ENCODE peak calls at places on chromosomes 11 and 22, in four cellular contexts. G is K562, C is H1, V is GM12878. Q is an unnamed sample. For H3K27me3, the result is how much of the 10 kb centered on the place peaks cover.

GRCh38 chr11:102757823-102758549 is 22.4 kb downstream of the MMP10 start:
- DNase-seq in V (no peak), G (no peak), C (no peak), Q (no peak)

GRCh38 chr22:35863432-35863831 is 145.8 kb downstream of the APOL5 start:
- DNase-seq in V (no peak), G (no peak), C (no peak), Q (peak)

GRCh38 chr11:5233268-5233667 is 1.0 kb downstream of the HBD start:
- DNase-seq in G (no peak), V (no peak), C (no peak), Q (no peak)

GRCh38 chr11:10197091-10197490 is 96.9 kb downstream of the SBF2 start:
- DNase-seq in V (no peak), G (no peak), C (no peak), Q (no peak)

GRCh38 chr11:74466916-74467885 is at the start of gene KCNE3:
- DNase-seq in V (no peak), C (no peak), G (peak), Q (no peak)

GRCh38 chr11:72673284-72673942 is 809 bp downstream of the PDE2A start:
- DNase-seq in V (no peak), G (no peak), C (no peak), Q (no peak)

GRCh38 chr11:66045177-66045639 is 3.8 kb downstream of the GAL3ST3 start:
- DNase-seq in G (peak), V (no peak), C (peak), Q (peak)

GRCh38 chr11:69773626-69774353 is 1.4 kb downstream of the FGF4 start:
- DNase-seq in G (no peak), C (no peak), V (no peak), Q (no peak)

GRCh38 chr11:92939305-92939704 is 30.1 kb upstream of the MTNR1B start:
- DNase-seq in C (no peak), G (no peak), V (no peak), Q (no peak)

GRCh38 chr11:33475999-33476398 is 218.8 kb downstream of the HIPK3 start:
- DNase-seq in G (peak), V (no peak), C (no peak), Q (peak)

GRCh38 chr22:25950101-25950500 is 208.1 kb downstream of the MYO18B start:
- DNase-seq in G (no peak), C (no peak), V (peak), Q (no peak)

GRCh38 chr11:92376146-92376599 is 151.6 kb downstream of the FAT3 start:
- DNase-seq in V (no peak), G (no peak), C (no peak), Q (no peak)

GRCh38 chr11:16587670-16588069 is 150.8 kb upstream of the C11orf58 start:
- DNase-seq in G (no peak), C (no peak), V (no peak), Q (no peak)

GRCh38 chr11:46600162-46600561 is 6.3 kb upstream of the AMBRA1 start:
- DNase-seq in V (no peak), C (no peak), G (no peak), Q (no peak)

GRCh38 chr11:56700242-56700918 is 1.5 kb downstream of the OR9G1 start:
- DNase-seq in V (no peak), G (no peak), C (no peak), Q (no peak)

GRCh38 chr22:23128269-23129108 is 13.3 kb downstream of the RSPH14 start:
- DNase-seq in C (peak), V (no peak), G (peak), Q (peak)

GRCh38 chr11:126669416-126669815 is 313.9 kb downstream of the ST3GAL4 start:
- DNase-seq in C (no peak), V (no peak), G (no peak), Q (no peak)

GRCh38 chr11:58845342-58845741 is 838 bp upstream of the GLYATL2 start:
- DNase-seq in C (no peak), V (no peak), G (no peak), Q (peak)

GRCh38 chr11:8403310-8403709 is 139.6 kb upstream of the LMO1 start:
- DNase-seq in G (no peak), C (no peak), V (no peak), Q (no peak)

GRCh38 chr22:38870312-38870741 is 1.7 kb downstream of the CBX6 start:
- DNase-seq in C (no peak), V (peak), G (peak), Q (peak)

GRCh38 chr11:93573184-93573583 is 30.0 kb upstream of the SMCO4 start:
- DNase-seq in G (no peak), V (no peak), C (no peak), Q (no peak)

GRCh38 chr22:20507253-20508066 is at the start of gene MED15:
- DNase-seq in G (peak), C (peak), V (peak), Q (peak)

GRCh38 chr11:62926669-62927455 is 5.7 kb upstream of the CHRM1 start:
- DNase-seq in C (no peak), G (no peak), V (no peak), Q (no peak)

GRCh38 chr11:65430406-65431217 is 8.0 kb downstream of the NEAT1 start:
- DNase-seq in C (no peak), V (no peak), G (peak), Q (no peak)

GRCh38 chr22:41873391-41873790 is 40.5 kb downstream of the SREBF2 start:
- DNase-seq in C (no peak), V (no peak), G (no peak), Q (no peak)

GRCh38 chr11:8807544-8808225 is 103.3 kb upstream of the AKIP1 start:
- DNase-seq in V (no peak), G (no peak), C (no peak), Q (no peak)

GRCh38 chr11:131486100-131486499 is 115.7 kb downstream of the NTM start:
- DNase-seq in G (no peak), V (no peak), C (no peak), Q (no peak)

GRCh38 chr11:12077535-12078280 is 32.7 kb upstream of the MICAL2 start:
- DNase-seq in G (no peak), V (no peak), C (no peak), Q (no peak)

GRCh38 chr11:57798905-57799559 is 37.4 kb downstream of the CTNND1 start:
- DNase-seq in G (peak), C (no peak), V (no peak), Q (no peak)

GRCh38 chr11:33753304-33753703 is 17.1 kb upstream of the CD59 start:
- DNase-seq in C (no peak), V (peak), G (no peak), Q (no peak)

GRCh38 chr22:42376721-42377177 is 55.5 kb downstream of the NFAM1 start:
- DNase-seq in G (peak), V (no peak), C (no peak), Q (peak)

GRCh38 chr22:22937894-22938480 is 50.4 kb downstream of the IGLL5 start:
- DNase-seq in G (no peak), V (no peak), C (no peak), Q (no peak)

GRCh38 chr11:70900540-70900939 is 351.8 kb downstream of the SHANK2 start:
- DNase-seq in V (no peak), C (no peak), G (no peak), Q (no peak)

GRCh38 chr22:49453816-49454215 is 373.9 kb downstream of the BRD1 start:
- DNase-seq in C (no peak), V (no peak), G (no peak), Q (no peak)

GRCh38 chr22:49458708-49459099 is 369.0 kb downstream of the BRD1 start:
- DNase-seq in V (no peak), G (no peak), C (no peak), Q (no peak)

GRCh38 chr22:49454726-49455125 is 372.9 kb downstream of the BRD1 start:
- DNase-seq in G (no peak), V (no peak), C (no peak), Q (no peak)

GRCh38 chr22:49457946-49458707 is 369.5 kb downstream of the BRD1 start:
- DNase-seq in C (no peak), V (no peak), G (no peak), Q (no peak)

DNA sequence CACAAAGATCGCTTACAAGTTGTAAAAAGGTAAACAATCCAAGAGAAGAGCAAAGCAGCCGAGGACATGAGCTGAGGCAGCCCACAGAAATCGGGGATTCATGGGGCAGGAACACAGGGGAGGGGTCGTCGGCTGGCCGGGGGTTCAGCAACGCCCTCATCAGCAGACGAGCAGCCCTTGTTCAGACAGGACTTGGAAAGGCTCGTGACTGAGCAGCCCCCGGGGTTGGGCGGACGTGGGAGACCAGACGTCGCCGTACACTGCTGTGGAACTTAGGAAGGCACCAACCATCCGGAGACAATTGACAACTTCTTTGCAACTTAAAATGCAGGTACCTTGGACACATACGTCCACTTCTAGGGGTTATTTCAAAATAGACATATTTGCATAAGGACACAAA is 370.5 kb downstream of the BRD1 start:
- DNase-seq in G (no peak), C (no peak), V (no peak), Q (no peak)
- H3K27me3 ChIP-seq in G (under half), C (under half), V (under half), Q (under half)

DNA sequence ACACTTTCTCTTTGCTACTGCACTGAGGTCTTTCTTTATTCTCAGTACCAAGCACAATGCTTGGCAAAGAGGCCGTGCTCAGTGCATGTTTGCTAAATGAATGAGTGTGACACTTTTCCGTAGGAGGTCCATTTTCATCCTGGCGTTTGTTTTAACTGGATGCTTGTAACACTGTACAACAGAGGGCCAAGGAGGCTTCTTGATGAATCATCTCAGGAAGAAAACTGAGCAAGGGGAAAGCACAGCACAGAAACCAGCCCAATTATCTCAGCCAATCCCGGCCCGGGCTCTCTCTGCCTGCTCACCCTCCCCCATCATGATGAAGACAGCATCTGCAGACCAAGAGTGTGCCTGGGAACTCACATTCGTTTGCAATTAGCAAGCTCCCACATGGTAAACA is 570.3 kb downstream of the OPCML start:
- DNase-seq in V (no peak), G (no peak), C (no peak), Q (peak)
- TF ChIP-seq CTCF in V (no peak), G (no peak), C (no peak), Q (no peak)

GRCh38 chr11:45289369-45289768 is 3.2 kb upstream of the SYT13 start:
- DNase-seq in C (no peak), G (no peak), V (no peak), Q (no peak)
- TF ChIP-seq NRF1 in C (no peak), G (no peak), V (no peak), Q (no peak)

GRCh38 chr11:134691474-134691873 is 279.4 kb upstream of the B3GAT1 start:
- DNase-seq in G (no peak), V (no peak), C (no peak), Q (no peak)
- H3K27me3 ChIP-seq in G (under half), V (under half), C (under half), Q (under half)

GRCh38 chr11:118050208-118050891 is 26.5 kb upstream of the TMPRSS4 start:
- DNase-seq in V (no peak), C (no peak), G (no peak), Q (no peak)
- TF ChIP-seq CTCF in V (no peak), C (no peak), G (no peak), Q (no peak)

GRCh38 chr22:47357086-47357485 is 594.6 kb downstream of the TBC1D22A start:
- DNase-seq in G (no peak), C (no peak), V (no peak), Q (no peak)

GRCh38 chr22:47366026-47366767 is 603.7 kb downstream of the TBC1D22A start:
- DNase-seq in C (no peak), G (no peak), V (no peak), Q (no peak)

GRCh38 chr22:47357493-47357892 is 595.0 kb downstream of the TBC1D22A start:
- DNase-seq in G (no peak), V (no peak), C (no peak), Q (no peak)

GRCh38 chr22:47356433-47357011 is 594.1 kb downstream of the TBC1D22A start:
- DNase-seq in C (no peak), V (no peak), G (no peak), Q (no peak)

GRCh38 chr22:47361247-47361646 is 598.8 kb downstream of the TBC1D22A start:
- DNase-seq in G (no peak), C (no peak), V (no peak), Q (no peak)
- TF ChIP-seq NRF1 in G (no peak), C (no peak), V (no peak), Q (no peak)

DNA sequence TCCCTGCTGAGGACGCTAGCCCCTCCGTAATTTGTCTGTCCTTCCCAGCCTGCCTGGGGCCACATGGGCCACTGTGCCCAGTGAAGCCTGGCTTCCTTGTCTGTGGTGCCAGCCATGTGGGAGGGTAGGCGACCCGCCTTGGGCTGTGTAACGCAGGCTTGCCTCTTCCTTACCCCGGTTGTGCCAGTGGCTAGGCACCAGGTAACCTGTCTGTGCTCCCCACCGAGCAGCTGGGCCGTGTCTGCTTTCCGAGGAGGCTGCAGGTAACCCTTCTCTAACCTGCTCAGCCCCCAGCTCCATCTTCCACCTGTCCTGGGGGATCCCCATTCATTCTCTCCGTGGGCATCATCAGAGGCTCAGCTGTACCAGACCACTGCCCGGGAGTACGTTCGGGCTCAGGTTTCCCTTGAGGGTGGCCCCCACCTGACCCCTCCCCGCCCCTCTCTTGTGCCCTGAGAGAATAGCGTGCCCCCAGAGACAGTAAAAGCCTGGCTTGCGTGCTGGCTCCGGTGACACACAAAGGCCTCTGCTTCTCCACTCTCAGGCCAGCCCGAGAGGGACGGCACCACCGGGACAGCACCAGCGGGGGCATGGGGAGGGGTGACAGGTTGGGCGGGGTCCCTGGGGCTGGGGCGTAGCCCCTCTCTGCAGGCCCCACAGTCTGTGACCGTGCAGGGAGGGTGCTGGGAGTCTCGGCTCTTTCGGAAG is 79.1 kb downstream of the CDKN1C start:
- DNase-seq in V (no peak), G (no peak), C (no peak), Q (no peak)
- H3K27me3 ChIP-seq in V (under half), G (under half), C (under half), Q (under half)

DNA sequence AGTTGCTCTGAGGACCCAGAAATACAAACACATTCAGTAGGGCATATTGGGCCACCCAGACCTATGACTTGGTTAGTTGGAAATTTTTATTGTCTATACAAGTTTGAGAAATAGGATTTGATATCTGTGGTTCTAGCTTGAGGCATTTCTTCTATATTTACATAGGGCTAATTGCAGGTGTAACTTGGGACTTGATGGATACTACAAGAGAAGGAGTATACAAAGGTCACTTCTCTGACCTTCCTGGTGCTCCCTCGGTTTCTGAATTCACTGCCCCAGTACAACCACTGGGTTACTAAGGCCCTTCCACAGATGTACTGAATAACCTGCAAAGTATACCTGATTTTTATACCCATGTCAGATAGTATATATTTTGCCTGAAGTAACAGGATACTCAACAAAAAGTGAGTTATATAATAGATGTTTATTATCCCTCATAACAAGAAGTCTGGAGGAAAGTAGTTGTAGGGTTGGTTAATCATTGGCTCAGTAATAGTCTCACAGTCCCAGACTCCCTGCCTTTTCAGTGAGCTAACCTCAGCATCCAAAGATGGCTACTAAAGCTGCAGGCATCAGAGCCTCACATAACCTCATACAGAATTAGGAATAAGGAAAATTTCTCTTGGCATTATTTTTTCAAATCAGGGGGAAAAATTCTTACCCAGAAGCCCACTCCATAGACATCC is 8.8 kb upstream of the PGR start:
- DNase-seq in G (no peak), V (no peak), C (no peak), Q (no peak)
- TF ChIP-seq CTCF in G (no peak), V (no peak), C (no peak), Q (no peak)

Q was measured in SK-N-SH.